ENCODE peak calls at places on chromosomes 12 and 14, in nine cellular contexts. W is GM10248; E is iPS DF 19.7; Z is germinal center; L is CD4-positive, alpha-beta T cell; K is HS-27A; T is KG1; O is astrocyte; H is fibroblast of lung. B is an unnamed sample.

GRCh38 chr12:55876110-55876509 is 33.4 kb upstream of the MMP19 start:
- DNase-seq in T (no peak), H (peak; percentile 2), K (no peak), L (no peak), O (no peak), Z (no peak), E (no peak), W (no peak), B (no peak)

GRCh38 chr12:95881331-95881955 is 22.7 kb downstream of the SNRPF start:
- DNase-seq in E (no peak), Z (no peak), L (no peak), W (no peak), K (no peak), H (peak; percentile 40), O (peak; percentile 29), T (no peak), B (no peak)

GRCh38 chr12:89357297-89357730 is 5.0 kb upstream of the DUSP6 start:
- DNase-seq in O (no peak), E (no peak), K (no peak), W (no peak), L (no peak), Z (no peak), T (no peak), H (no peak), B (no peak)

GRCh38 chr12:104216461-104217058 is 981 bp downstream of the TXNRD1 start:
- DNase-seq in O (no peak), W (no peak), H (no peak), K (no peak), T (no peak), L (no peak), Z (no peak), E (no peak), B (no peak)

GRCh38 chr14:61632401-61633195 is 62.7 kb upstream of the HIF1A start:
- DNase-seq in T (no peak), H (no peak), W (no peak), O (no peak), E (no peak), K (no peak), L (no peak), Z (no peak), B (no peak)

GRCh38 chr14:90005939-90006530 is 50.3 kb downstream of the TDP1 start:
- DNase-seq in O (no peak), T (no peak), H (no peak), K (no peak), E (no peak), Z (no peak), L (no peak), W (no peak), B (no peak)

GRCh38 chr12:41981758-41982157 is 162.9 kb downstream of the GXYLT1 start:
- DNase-seq in Z (no peak), L (no peak), K (peak; percentile 2), W (no peak), H (peak; percentile 70), E (no peak), T (no peak), O (peak; percentile 61), B (no peak)

GRCh38 chr14:93009471-93010117 is 86.6 kb downstream of the CHGA start:
- DNase-seq in O (no peak), K (no peak), E (no peak), L (no peak), Z (no peak), H (no peak), W (no peak), T (no peak), B (no peak)

GRCh38 chr14:61934385-61934784 is 172.2 kb downstream of the SNAPC1 start:
- DNase-seq in L (no peak), T (no peak), K (peak; percentile 87), W (no peak), Z (no peak), E (no peak), O (peak; percentile 94), H (peak; percentile 95), B (no peak)

GRCh38 chr12:120292661-120293531 is at the start of gene RNU4-1:
- DNase-seq in K (peak; percentile 70), H (peak; percentile 96), E (peak; percentile 97), W (peak; percentile 56), L (peak; percentile 55), O (peak; percentile 93), T (peak; percentile 88), Z (peak; percentile 61), B (peak; percentile 70)